ENCODE peak calls at places on chromosomes 4 and X, in nine cellular contexts. J, W, M, D, O, F, E, U and V are unnamed samples.

GRCh38 chr4:183747931-183748664 is 89.0 kb downstream of the TRAPPC11 start:
- DNase-seq in J (no peak), W (peak), M (no peak), D (no peak), O (no peak), F (no peak), E (no peak), U (no peak), V (peak)

GRCh38 chr4:105637409-105638258 is 70.9 kb downstream of the INTS12 start:
- DNase-seq in J (peak), W (peak), M (peak), D (no peak), O (peak), F (no peak), E (no peak), U (peak), V (peak)

GRCh38 chrX:110750526-110751189 is 45.0 kb downstream of the CHRDL1 start:
- DNase-seq in J (no peak), W (no peak), M (no peak), D (no peak), O (no peak), F (no peak), E (no peak), U (no peak), V (no peak)

GRCh38 chrX:30414144-30414543 is 105.0 kb upstream of the NR0B1 start:
- DNase-seq in J (no peak), W (no peak), M (no peak), D (no peak), O (no peak), F (no peak), E (no peak), U (no peak), V (no peak)

GRCh38 chr4:39758176-39758575 is 60.2 kb downstream of the UBE2K start:
- DNase-seq in J (no peak), W (no peak), M (no peak), D (no peak), O (no peak), F (no peak), E (no peak), U (no peak), V (no peak)

GRCh38 chrX:103688949-103689348 is 2.5 kb upstream of the MORF4L2 start:
- DNase-seq in J (no peak), W (peak), M (peak), D (no peak), O (peak), F (no peak), E (no peak), U (peak), V (no peak)

GRCh38 chrX:68443155-68443868 is 10.0 kb upstream of the OPHN1 start:
- DNase-seq in J (no peak), W (peak), M (peak), D (peak), O (peak), F (no peak), E (no peak), U (no peak), V (no peak)

GRCh38 chr4:15654556-15655222 is 468 bp downstream of the FBXL5 start:
- DNase-seq in J (peak), W (peak), M (no peak), D (no peak), O (peak), F (no peak), E (peak), U (peak), V (peak)

GRCh38 chrX:40897768-40898167 is 162.4 kb upstream of the MED14 start:
- DNase-seq in J (no peak), W (no peak), M (peak), D (no peak), O (no peak), F (no peak), E (no peak), U (no peak), V (no peak)

GRCh38 chrX:9195199-9195880 is 161.4 kb upstream of the FAM9B start:
- DNase-seq in J (no peak), W (no peak), M (no peak), D (no peak), O (peak), F (no peak), E (no peak), U (no peak), V (no peak)

GRCh38 chrX:115650449-115650848 is 89.5 kb downstream of the PLS3 start:
- DNase-seq in J (no peak), W (peak), M (no peak), D (no peak), O (no peak), F (no peak), E (no peak), U (no peak), V (no peak)

GRCh38 chr4:6972911-6973310 is 63.3 kb downstream of the TBC1D14 start:
- DNase-seq in J (no peak), W (peak), M (no peak), D (no peak), O (no peak), F (no peak), E (no peak), U (no peak), V (no peak)

GRCh38 chrX:39470588-39471155 is 627.1 kb downstream of the BCOR start:
- DNase-seq in J (peak), W (peak), M (no peak), D (no peak), O (no peak), F (peak), E (no peak), U (no peak), V (no peak)

GRCh38 chr4:6018331-6018730 is at the start of gene C4orf50:
- DNase-seq in J (no peak), W (no peak), M (no peak), D (no peak), O (no peak), F (no peak), E (no peak), U (no peak), V (no peak)

GRCh38 chr4:39348371-39349265 is 17.5 kb downstream of the RFC1 start:
- DNase-seq in J (no peak), W (peak), M (no peak), D (no peak), O (no peak), F (no peak), E (no peak), U (no peak), V (no peak)

GRCh38 chrX:73839152-73839551 is 276.2 kb downstream of the CHIC1 start:
- DNase-seq in J (no peak), W (no peak), M (no peak), D (no peak), O (no peak), F (no peak), E (no peak), U (no peak), V (no peak)